ENCODE peak calls at places on chromosome 17, in six cellular contexts. One of them, this sample, is unnamed.

GRCh38 chr17:61202564-61202963 is 197.1 kb upstream of the TBX2 start:
- DNase-seq in neuronal stem cell: no peak
- DNase-seq in H9: no peak
- DNase-seq in mesenchymal stem cell: peak; percentile 49
- DNase-seq in IMR-90: peak; percentile 81
- DNase-seq in H1: no peak
- DNase-seq in this sample: no peak

GRCh38 chr17:71516149-71516548 is 604.7 kb upstream of the SOX9 start:
- DNase-seq in IMR-90: no peak
- DNase-seq in neuronal stem cell: no peak
- DNase-seq in mesenchymal stem cell: no peak
- DNase-seq in H1: no peak
- DNase-seq in H9: no peak
- DNase-seq in this sample: no peak

GRCh38 chr17:57077000-57077399 is 8.0 kb upstream of the AKAP1 start:
- DNase-seq in mesenchymal stem cell: no peak
- DNase-seq in H9: no peak
- DNase-seq in H1: no peak
- DNase-seq in IMR-90: no peak
- DNase-seq in neuronal stem cell: no peak
- DNase-seq in this sample: no peak

GRCh38 chr17:37713028-37713431 is 31.8 kb downstream of the HNF1B start:
- DNase-seq in mesenchymal stem cell: no peak
- DNase-seq in H9: no peak
- DNase-seq in neuronal stem cell: no peak
- DNase-seq in H1: no peak
- DNase-seq in IMR-90: no peak
- DNase-seq in this sample: no peak

GRCh38 chr17:62963296-62963695 is 2.7 kb upstream of the TANC2 start:
- DNase-seq in mesenchymal stem cell: peak; percentile 42
- DNase-seq in IMR-90: peak; percentile 90
- DNase-seq in H9: no peak
- DNase-seq in H1: no peak
- DNase-seq in neuronal stem cell: no peak
- DNase-seq in this sample: peak; percentile 66

GRCh38 chr17:45277216-45277849 is 15.4 kb upstream of the SPATA32 start:
- DNase-seq in mesenchymal stem cell: peak; percentile 91
- DNase-seq in IMR-90: peak; percentile 91
- DNase-seq in H9: peak; percentile 95
- DNase-seq in neuronal stem cell: peak; percentile 89
- DNase-seq in H1: peak; percentile 89
- DNase-seq in this sample: peak; percentile 97

GRCh38 chr17:42347198-42347597 is 41.0 kb downstream of the STAT3 start:
- DNase-seq in IMR-90: peak; percentile 86
- DNase-seq in H1: no peak
- DNase-seq in H9: no peak
- DNase-seq in neuronal stem cell: no peak
- DNase-seq in mesenchymal stem cell: peak; percentile 86
- DNase-seq in this sample: peak; percentile 68

GRCh38 chr17:66970797-66971196 is 6.3 kb downstream of the CACNG4 start:
- DNase-seq in neuronal stem cell: no peak
- DNase-seq in H9: no peak
- DNase-seq in IMR-90: no peak
- DNase-seq in mesenchymal stem cell: no peak
- DNase-seq in H1: no peak
- DNase-seq in this sample: no peak

GRCh38 chr17:37064166-37064565 is 115.4 kb downstream of the AATF start:
- DNase-seq in IMR-90: no peak
- DNase-seq in H1: no peak
- DNase-seq in mesenchymal stem cell: no peak
- DNase-seq in neuronal stem cell: no peak
- DNase-seq in H9: no peak
- DNase-seq in this sample: no peak

GRCh38 chr17:41967141-41967920 is 736 bp downstream of the CNP start:
- DNase-seq in neuronal stem cell: no peak
- DNase-seq in IMR-90: no peak
- DNase-seq in mesenchymal stem cell: no peak
- DNase-seq in H1: peak; percentile 59
- DNase-seq in H9: no peak
- DNase-seq in this sample: peak; percentile 50

GRCh38 chr17:75872434-75873351 is 5.7 kb downstream of the TRIM47 start:
- DNase-seq in H9: peak; percentile 75
- DNase-seq in neuronal stem cell: no peak
- DNase-seq in mesenchymal stem cell: peak; percentile 96
- DNase-seq in IMR-90: peak; percentile 63
- DNase-seq in H1: no peak
- DNase-seq in this sample: no peak

GRCh38 chr17:10733666-10734065 is 3.8 kb upstream of the TMEM220 start:
- DNase-seq in H1: peak; percentile 16
- DNase-seq in neuronal stem cell: no peak
- DNase-seq in H9: peak; percentile 19
- DNase-seq in IMR-90: no peak
- DNase-seq in mesenchymal stem cell: no peak
- DNase-seq in this sample: no peak

GRCh38 chr17:62062936-62063335 is 2.1 kb downstream of the MED13 start:
- DNase-seq in IMR-90: no peak
- DNase-seq in neuronal stem cell: no peak
- DNase-seq in mesenchymal stem cell: peak; percentile 8
- DNase-seq in H1: no peak
- DNase-seq in H9: no peak
- DNase-seq in this sample: no peak

GRCh38 chr17:2067559-2067958 is 12.7 kb downstream of the HIC1 start:
- DNase-seq in IMR-90: peak; percentile 56
- DNase-seq in neuronal stem cell: no peak
- DNase-seq in H1: no peak
- DNase-seq in H9: no peak
- DNase-seq in mesenchymal stem cell: no peak
- DNase-seq in this sample: no peak

GRCh38 chr17:80252871-80253270 is 7.8 kb upstream of the RNF213 start:
- DNase-seq in IMR-90: no peak
- DNase-seq in mesenchymal stem cell: no peak
- DNase-seq in neuronal stem cell: no peak
- DNase-seq in H9: peak; percentile 84
- DNase-seq in H1: peak; percentile 84
- DNase-seq in this sample: peak; percentile 70

GRCh38 chr17:72321886-72322285 is 201.1 kb downstream of the SOX9 start:
- DNase-seq in neuronal stem cell: no peak
- DNase-seq in H9: no peak
- DNase-seq in H1: no peak
- DNase-seq in mesenchymal stem cell: no peak
- DNase-seq in IMR-90: no peak
- DNase-seq in this sample: no peak

GRCh38 chr17:17134051-17134951 is 71.8 kb downstream of the PLD6 start:
- DNase-seq in H1: no peak
- DNase-seq in neuronal stem cell: no peak
- DNase-seq in mesenchymal stem cell: no peak
- DNase-seq in IMR-90: no peak
- DNase-seq in H9: no peak
- DNase-seq in this sample: no peak
- H4K91ac ChIP-seq in H1: no peak overlapping the region
- H4K91ac ChIP-seq in neuronal stem cell: no peak overlapping the region
- H4K91ac ChIP-seq in mesenchymal stem cell: no peak overlapping the region
- H4K91ac ChIP-seq in IMR-90: no peak overlapping the region
- H4K91ac ChIP-seq in H9: no peak overlapping the region
- H4K91ac ChIP-seq in this sample: no peak overlapping the region

DNA sequence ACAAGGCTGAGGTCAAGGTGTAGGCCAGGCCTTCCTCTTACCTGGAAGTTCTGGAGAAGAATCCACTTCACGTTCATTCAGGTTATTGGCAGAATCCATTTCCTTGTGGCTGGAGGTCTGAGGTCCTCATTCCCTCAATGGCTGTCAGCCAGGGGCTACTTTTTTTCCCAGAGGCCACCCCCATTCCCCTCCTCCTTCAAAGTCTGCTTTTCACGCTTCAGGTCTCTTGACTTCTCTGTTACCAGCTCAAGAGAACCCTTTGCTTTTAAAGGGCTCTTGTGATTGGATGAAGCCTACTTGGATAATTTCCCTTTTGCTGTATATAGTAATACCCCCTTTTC is 55.1 kb upstream of the LGALS9 start:
- DNase-seq in H9: no peak
- DNase-seq in H1: no peak
- DNase-seq in mesenchymal stem cell: peak; percentile 5
- DNase-seq in IMR-90: no peak
- DNase-seq in neuronal stem cell: no peak
- DNase-seq in this sample: no peak
- H3K27ac ChIP-seq in H9: no peak overlapping the region
- H3K27ac ChIP-seq in H1: no peak overlapping the region
- H3K27ac ChIP-seq in mesenchymal stem cell: no peak overlapping the region
- H3K27ac ChIP-seq in IMR-90: peak overlapping the region; percentile 100
- H3K27ac ChIP-seq in neuronal stem cell: no peak overlapping the region
- H3K27ac ChIP-seq in this sample: peak overlapping the region; percentile 22

GRCh38 chr17:60169921-60170817 is 20.4 kb downstream of the CA4 start:
- DNase-seq in neuronal stem cell: no peak
- DNase-seq in mesenchymal stem cell: peak; percentile 61
- DNase-seq in H1: no peak
- DNase-seq in IMR-90: peak; percentile 41
- DNase-seq in H9: no peak
- DNase-seq in this sample: no peak
- H3K4me2 ChIP-seq in neuronal stem cell: no peak overlapping the region
- H3K4me2 ChIP-seq in mesenchymal stem cell: no peak overlapping the region
- H3K4me2 ChIP-seq in H1: no peak overlapping the region
- H3K4me2 ChIP-seq in IMR-90: no peak overlapping the region
- H3K4me2 ChIP-seq in H9: no peak overlapping the region
- H3K4me2 ChIP-seq in this sample: no peak overlapping the region

GRCh38 chr17:77541995-77542394 is 401.2 kb downstream of the SEC14L1 start:
- DNase-seq in mesenchymal stem cell: no peak
- DNase-seq in H9: no peak
- DNase-seq in IMR-90: no peak
- DNase-seq in H1: no peak
- DNase-seq in neuronal stem cell: no peak
- DNase-seq in this sample: no peak

GRCh38 chr17:77544347-77544746 is 403.6 kb downstream of the SEC14L1 start:
- DNase-seq in H1: no peak
- DNase-seq in neuronal stem cell: no peak
- DNase-seq in mesenchymal stem cell: no peak
- DNase-seq in IMR-90: no peak
- DNase-seq in H9: no peak
- DNase-seq in this sample: no peak

GRCh38 chr17:77543779-77544178 is 403.0 kb downstream of the SEC14L1 start:
- DNase-seq in neuronal stem cell: no peak
- DNase-seq in mesenchymal stem cell: no peak
- DNase-seq in H9: no peak
- DNase-seq in H1: no peak
- DNase-seq in IMR-90: no peak
- DNase-seq in this sample: no peak

GRCh38 chr17:77540975-77541374 is 400.2 kb downstream of the SEC14L1 start:
- DNase-seq in H1: no peak
- DNase-seq in IMR-90: no peak
- DNase-seq in neuronal stem cell: no peak
- DNase-seq in mesenchymal stem cell: no peak
- DNase-seq in H9: peak; percentile 73
- DNase-seq in this sample: no peak

DNA sequence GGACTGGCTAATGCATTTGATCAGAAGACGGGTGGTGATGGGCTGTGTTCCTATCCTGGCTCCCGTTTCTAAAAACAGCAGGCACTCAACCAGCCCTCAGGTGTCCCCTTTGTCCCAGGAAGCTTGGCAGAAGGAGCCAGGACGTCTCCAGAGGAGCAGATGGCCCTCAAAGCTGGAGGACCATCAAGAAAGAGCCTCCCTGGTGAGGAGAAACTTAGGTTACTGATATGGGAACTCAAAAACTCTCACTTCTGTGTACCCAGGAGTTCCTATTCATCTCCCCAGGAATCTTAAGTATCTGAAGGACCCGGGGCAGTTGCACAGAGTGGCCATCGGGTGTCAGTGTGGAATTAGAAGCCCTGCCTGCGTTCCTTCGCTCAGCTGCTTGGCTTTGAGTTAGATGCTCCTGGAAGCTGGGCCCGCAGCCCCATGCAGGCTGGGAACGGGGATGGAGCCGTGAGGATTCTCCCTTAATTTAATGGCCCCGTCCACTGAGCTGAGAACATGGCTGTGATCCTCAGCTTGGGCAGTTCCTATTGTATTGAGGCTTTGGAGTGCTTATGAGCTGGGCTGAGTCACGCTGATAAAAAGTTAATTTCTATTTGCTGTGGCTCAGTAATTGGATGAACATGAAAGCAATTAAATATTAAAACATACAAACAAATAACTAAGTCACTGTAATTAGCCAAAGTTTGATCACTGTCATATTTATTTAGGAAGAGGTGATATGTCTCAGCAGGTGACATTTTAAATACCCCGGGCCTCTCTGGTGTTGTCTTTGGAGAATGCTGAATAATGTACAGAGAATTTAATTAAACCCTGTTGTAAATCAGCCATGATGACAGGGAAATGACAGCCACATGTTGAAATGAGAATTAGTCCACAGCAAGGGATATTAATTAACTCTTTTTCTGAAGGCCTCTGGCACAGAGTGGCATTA is 402.1 kb downstream of the SEC14L1 start:
- DNase-seq in mesenchymal stem cell: peak; percentile 81
- DNase-seq in IMR-90: peak; percentile 78
- DNase-seq in neuronal stem cell: peak; percentile 85
- DNase-seq in H9: peak; percentile 94
- DNase-seq in H1: peak; percentile 79
- DNase-seq in this sample: peak; percentile 64
- H4K91ac ChIP-seq in mesenchymal stem cell: no peak overlapping the region
- H4K91ac ChIP-seq in IMR-90: no peak overlapping the region
- H4K91ac ChIP-seq in neuronal stem cell: no peak overlapping the region
- H4K91ac ChIP-seq in H9: no peak overlapping the region
- H4K91ac ChIP-seq in H1: no peak overlapping the region
- H4K91ac ChIP-seq in this sample: no peak overlapping the region

DNA sequence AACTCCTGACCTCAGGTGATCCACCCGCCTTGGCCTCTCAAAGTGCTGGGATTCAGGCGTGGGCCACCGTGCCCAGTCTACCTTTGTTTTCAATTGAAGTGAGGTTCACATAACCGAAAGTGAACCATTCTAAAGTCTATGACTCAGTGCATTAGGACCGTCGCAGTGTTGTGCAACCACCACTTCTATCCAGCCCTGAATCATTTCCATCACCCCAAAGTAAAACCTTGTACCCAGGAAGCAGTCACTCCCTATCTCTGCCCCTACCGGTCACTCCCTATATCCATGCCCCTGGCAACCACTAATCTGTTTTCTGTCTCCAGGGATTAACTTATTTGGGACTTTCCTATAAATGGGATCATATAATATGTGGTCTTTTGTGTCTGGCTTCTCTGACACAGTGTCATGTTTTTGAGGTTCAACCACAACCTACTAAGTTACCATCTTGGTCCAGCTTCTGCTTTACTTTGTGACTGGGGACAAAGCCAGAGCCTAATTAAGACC is 28.3 kb upstream of the CDC42EP4 start:
- DNase-seq in mesenchymal stem cell: peak; percentile 97
- DNase-seq in H1: no peak
- DNase-seq in H9: no peak
- DNase-seq in neuronal stem cell: no peak
- DNase-seq in IMR-90: peak; percentile 95
- DNase-seq in this sample: peak; percentile 65
- H3K27ac ChIP-seq in mesenchymal stem cell: peak overlapping the region; percentile 33
- H3K27ac ChIP-seq in H1: no peak overlapping the region
- H3K27ac ChIP-seq in H9: no peak overlapping the region
- H3K27ac ChIP-seq in neuronal stem cell: no peak overlapping the region
- H3K27ac ChIP-seq in IMR-90: peak overlapping the region; percentile 81
- H3K27ac ChIP-seq in this sample: no peak overlapping the region

DNA sequence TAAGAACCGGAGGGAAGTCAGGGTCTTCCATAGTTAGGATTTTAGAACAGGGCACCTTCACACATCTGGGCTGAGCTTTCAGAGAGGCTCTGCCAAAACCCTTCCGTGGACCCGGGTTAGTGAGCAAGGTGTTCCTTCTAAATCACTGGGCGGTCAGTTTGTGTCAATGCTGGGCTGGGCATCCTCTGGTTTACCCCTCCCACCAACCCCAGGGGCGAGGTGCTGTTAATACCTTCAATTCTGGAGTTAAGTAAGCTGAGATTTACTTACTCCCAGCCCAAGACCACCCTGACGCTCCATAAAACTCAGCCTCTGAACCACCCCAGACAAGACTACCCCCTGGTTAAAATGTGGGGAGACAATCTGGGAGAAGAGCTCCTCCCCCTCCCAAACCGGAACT is 1.0 kb downstream of the TMEM92 start:
- DNase-seq in H9: peak; percentile 30
- DNase-seq in neuronal stem cell: no peak
- DNase-seq in IMR-90: no peak
- DNase-seq in H1: no peak
- DNase-seq in mesenchymal stem cell: no peak
- DNase-seq in this sample: no peak
- H3K4me2 ChIP-seq in H9: peak overlapping the region; percentile 64
- H3K4me2 ChIP-seq in neuronal stem cell: no peak overlapping the region
- H3K4me2 ChIP-seq in IMR-90: no peak overlapping the region
- H3K4me2 ChIP-seq in H1: peak overlapping the region; percentile 91
- H3K4me2 ChIP-seq in mesenchymal stem cell: no peak overlapping the region
- H3K4me2 ChIP-seq in this sample: no peak overlapping the region

This sample was measured in trophoblast cell.